ENCODE peak calls at places on chromosomes 16 and 17, in six cellular contexts. G is glutamatergic neuron, C is GM06990, D is cardiac muscle cell, L is dorsolateral prefrontal cortex, Q is AG04450. H is an unnamed sample.

GRCh38 chr17:73466704-73467433 is 155.1 kb upstream of the CDC42EP4 start:
- DNase-seq in G (no peak), C (no peak), D (no peak), L (no peak), Q (no peak), H (no peak)

GRCh38 chr16:29926675-29927522 is 873 bp upstream of the KCTD13 start:
- DNase-seq in G (peak), C (no peak), D (no peak), L (peak), Q (no peak), H (peak)

GRCh38 chr17:28599311-28600184 is 723 bp upstream of the SPAG5 start:
- DNase-seq in G (no peak), C (no peak), D (peak), L (no peak), Q (peak), H (no peak)

GRCh38 chr16:57994778-57995177 is 5.7 kb downstream of the ZNF319 start:
- DNase-seq in G (peak), C (no peak), D (peak), L (no peak), Q (no peak), H (peak)

GRCh38 chr17:3885271-3885670 is 7.6 kb downstream of the CAMKK1 start:
- DNase-seq in G (no peak), C (no peak), D (peak), L (no peak), Q (no peak), H (no peak)

GRCh38 chr17:78344666-78345065 is 15.2 kb downstream of the SOCS3 start:
- DNase-seq in G (no peak), C (no peak), D (no peak), L (no peak), Q (no peak), H (no peak)

GRCh38 chr17:57577751-57578607 is 167.1 kb downstream of the CCDC182 start:
- DNase-seq in G (no peak), C (no peak), D (peak), L (no peak), Q (peak), H (no peak)

GRCh38 chr16:57824880-57825279 is 22.6 kb upstream of the KIFC3 start:
- DNase-seq in G (no peak), C (no peak), D (no peak), L (no peak), Q (no peak), H (no peak)

GRCh38 chr17:9021158-9021984 is at the start of gene NTN1:
- DNase-seq in G (peak), C (peak), D (peak), L (no peak), Q (no peak), H (peak)

GRCh38 chr17:49875690-49876089 is 27.8 kb upstream of the TAC4 start:
- DNase-seq in G (no peak), C (no peak), D (no peak), L (no peak), Q (no peak), H (no peak)

GRCh38 chr16:87255866-87256265 is 61.3 kb downstream of the C16orf95 start:
- DNase-seq in G (no peak), C (no peak), D (no peak), L (no peak), Q (no peak), H (no peak)

GRCh38 chr17:71200597-71200996 is 920.2 kb upstream of the SOX9 start:
- DNase-seq in G (no peak), C (no peak), D (no peak), L (no peak), Q (no peak), H (no peak)

GRCh38 chr17:71974051-71974450 is 146.8 kb upstream of the SOX9 start:
- DNase-seq in G (no peak), C (no peak), D (no peak), L (no peak), Q (no peak), H (no peak)

GRCh38 chr16:66275795-66276428 is 90.6 kb upstream of the CDH5 start:
- DNase-seq in G (no peak), C (no peak), D (peak), L (no peak), Q (no peak), H (peak)
- TF ChIP-seq CTCF in G (peak), C (peak), D (peak), L (peak), Q (peak), H (peak)

GRCh38 chr16:27780468-27781194 is 230.7 kb downstream of the KATNIP start:
- DNase-seq in G (peak), C (no peak), D (no peak), L (no peak), Q (no peak), H (no peak)

GRCh38 chr16:27781195-27781524 is 231.2 kb downstream of the KATNIP start:
- DNase-seq in G (peak), C (no peak), D (peak), L (no peak), Q (no peak), H (no peak)

GRCh38 chr16:27778171-27778925 is 228.4 kb downstream of the KATNIP start:
- DNase-seq in G (peak), C (no peak), D (no peak), L (no peak), Q (no peak), H (no peak)

GRCh38 chr16:27778926-27779570 is 229.1 kb downstream of the KATNIP start:
- DNase-seq in G (peak), C (no peak), D (no peak), L (no peak), Q (no peak), H (no peak)

DNA sequence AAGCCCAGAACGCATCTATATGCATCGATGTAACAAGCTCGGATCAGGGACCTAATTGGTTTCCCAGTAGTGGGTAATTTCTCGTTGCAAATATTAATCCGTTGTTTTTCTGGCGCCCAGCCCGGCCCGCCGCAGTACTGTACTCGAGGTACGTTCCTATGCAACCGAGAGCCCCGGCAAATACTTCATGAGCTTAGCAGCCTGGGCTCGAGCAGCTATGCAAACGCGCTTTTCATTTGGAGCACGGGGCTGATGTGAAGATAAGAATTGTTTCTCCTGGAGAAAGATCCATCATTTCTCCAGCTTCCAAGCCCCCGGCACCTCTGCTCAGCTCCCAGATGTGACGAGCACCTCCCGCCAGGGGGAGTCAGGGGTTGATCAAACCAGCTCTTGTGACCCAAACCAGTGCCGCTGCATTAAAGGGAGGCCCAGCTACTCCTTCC is 229.8 kb downstream of the KATNIP start:
- DNase-seq in G (peak), C (no peak), D (peak), L (peak), Q (no peak), H (peak)
- TF ChIP-seq CTCF in G (peak), C (no peak), D (peak), L (peak), Q (peak), H (peak)

GRCh38 chr16:10065014-10065413 is 117.2 kb downstream of the GRIN2A start:
- DNase-seq in G (no peak), C (no peak), D (no peak), L (no peak), Q (no peak), H (no peak)

GRCh38 chr16:10069374-10069773 is 112.9 kb downstream of the GRIN2A start:
- DNase-seq in G (no peak), C (no peak), D (no peak), L (peak), Q (no peak), H (no peak)

GRCh38 chr16:10067406-10067805 is 114.8 kb downstream of the GRIN2A start:
- DNase-seq in G (peak), C (no peak), D (no peak), L (no peak), Q (no peak), H (no peak)

GRCh38 chr16:10076037-10076436 is 106.2 kb downstream of the GRIN2A start:
- DNase-seq in G (no peak), C (no peak), D (no peak), L (no peak), Q (no peak), H (no peak)

GRCh38 chr16:10070591-10070990 is 111.6 kb downstream of the GRIN2A start:
- DNase-seq in G (no peak), C (no peak), D (no peak), L (no peak), Q (no peak), H (no peak)
- TF ChIP-seq CTCF in G (no peak), C (no peak), D (no peak), L (no peak), Q (no peak), H (no peak)

GRCh38 chr16:64008131-64008530 is 1113.7 kb downstream of the CDH11 start:
- DNase-seq in G (no peak), C (no peak), D (no peak), L (no peak), Q (no peak), H (no peak)
- TF ChIP-seq CTCF in G (no peak), C (no peak), D (no peak), L (no peak), Q (peak), H (no peak)

DNA sequence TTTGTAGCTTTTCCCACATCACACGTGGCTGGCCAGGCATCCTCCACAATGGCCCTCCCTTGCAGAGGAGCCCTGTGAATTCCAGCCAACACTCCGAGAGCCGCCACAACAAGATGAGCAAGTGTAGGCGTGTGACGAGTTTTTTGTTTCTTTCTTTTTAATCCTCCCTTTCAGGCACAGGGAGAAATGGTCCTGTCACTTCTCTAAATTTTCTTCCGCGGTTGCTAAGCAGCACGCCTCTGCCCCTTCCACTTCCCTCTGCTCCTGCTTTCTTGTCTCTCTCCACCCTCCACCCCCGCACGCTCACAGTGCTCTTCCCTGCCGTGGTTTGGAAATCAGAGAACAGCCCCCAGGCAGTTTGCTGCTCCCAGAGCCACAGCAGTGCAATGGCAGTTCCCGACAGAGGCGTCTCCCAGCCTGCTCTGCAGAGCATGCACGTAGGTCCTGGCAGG is 68.0 kb upstream of the MRTFB start:
- DNase-seq in G (peak), C (no peak), D (peak), L (peak), Q (no peak), H (peak)
- TF ChIP-seq CTCF in G (no peak), C (no peak), D (no peak), L (no peak), Q (no peak), H (no peak)

DNA sequence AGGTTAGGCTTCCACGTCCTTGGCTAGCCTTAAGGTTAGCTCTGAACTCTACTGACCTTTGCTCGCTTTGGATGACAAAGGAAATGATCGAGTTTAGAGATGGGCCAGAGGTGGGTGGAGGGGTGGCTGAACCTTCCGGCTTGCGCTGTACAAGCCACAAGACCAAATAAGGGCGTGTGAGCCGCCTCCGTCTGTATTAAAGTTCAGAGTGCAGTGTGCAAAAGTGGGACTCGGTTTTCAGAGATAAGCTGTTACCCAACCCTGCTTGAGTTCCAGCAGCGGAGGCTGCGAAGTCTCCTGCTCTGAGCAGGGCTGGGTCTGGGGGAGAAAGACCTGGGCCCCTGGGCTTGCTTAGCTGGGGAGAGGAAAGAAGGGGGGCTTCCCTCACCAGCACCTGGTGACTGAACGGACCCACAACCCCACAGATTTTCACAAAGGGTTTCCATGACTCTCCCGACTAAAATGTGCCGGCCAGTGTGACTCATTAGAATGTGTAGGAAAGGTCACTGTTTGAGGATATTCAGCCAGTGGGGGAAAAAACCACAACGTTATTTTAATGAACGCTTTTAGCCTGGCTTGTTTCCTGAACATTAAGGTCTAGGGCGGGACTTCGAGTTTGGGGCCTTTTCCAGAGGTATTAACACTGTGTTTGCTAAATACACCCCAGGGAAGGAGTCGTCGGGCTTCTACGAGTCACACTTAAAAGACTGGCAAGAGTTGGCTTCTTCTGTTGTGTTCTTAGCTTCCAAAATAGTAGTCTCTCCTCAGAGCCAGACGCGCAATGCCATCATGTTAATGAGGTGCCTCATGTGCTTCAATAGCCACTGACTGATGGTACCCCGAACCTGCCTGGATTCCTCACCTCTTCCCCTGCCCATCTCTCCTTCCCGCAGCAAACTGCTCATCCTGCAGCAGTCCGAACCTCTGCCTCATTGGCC is 67.0 kb downstream of the CENPV start:
- DNase-seq in G (peak), C (peak), D (peak), L (no peak), Q (peak), H (peak)
- TF ChIP-seq CTCF in G (no peak), C (no peak), D (no peak), L (no peak), Q (no peak), H (no peak)

GRCh38 chr16:54116126-54116525 is 170.5 kb downstream of the IRX3 start:
- DNase-seq in G (no peak), C (no peak), D (peak), L (no peak), Q (no peak), H (no peak)

GRCh38 chr16:54118846-54119245 is 167.7 kb downstream of the IRX3 start:
- DNase-seq in G (no peak), C (no peak), D (peak), L (no peak), Q (no peak), H (no peak)

GRCh38 chr16:54112807-54113206 is 173.8 kb downstream of the IRX3 start:
- DNase-seq in G (no peak), C (no peak), D (no peak), L (no peak), Q (no peak), H (no peak)

GRCh38 chr16:54110582-54110981 is 176.0 kb downstream of the IRX3 start:
- DNase-seq in G (no peak), C (no peak), D (no peak), L (no peak), Q (no peak), H (no peak)

DNA sequence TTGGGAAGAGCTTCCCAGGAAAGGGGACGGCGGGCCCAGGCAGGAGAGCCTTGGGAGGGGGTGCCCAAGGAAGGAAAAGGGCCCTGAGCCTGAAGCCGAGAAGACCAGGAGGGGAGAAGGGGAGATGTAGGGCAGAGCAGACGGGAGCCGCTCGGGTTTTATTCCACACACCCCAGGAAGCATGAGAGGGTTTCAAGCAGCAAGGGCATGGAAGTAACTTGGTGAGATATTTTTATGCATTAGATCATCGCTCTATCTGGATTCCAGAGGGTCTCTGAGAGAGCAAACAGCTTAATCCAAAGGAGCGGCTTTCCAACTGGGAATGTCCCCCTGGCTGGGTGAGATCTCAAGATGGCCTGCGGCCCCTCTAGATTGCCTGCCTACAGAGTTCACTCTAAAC is 171.0 kb downstream of the IRX3 start:
- DNase-seq in G (no peak), C (no peak), D (no peak), L (no peak), Q (no peak), H (no peak)
- TF ChIP-seq CTCF in G (no peak), C (no peak), D (no peak), L (no peak), Q (no peak), H (no peak)

GRCh38 chr17:15240617-15241016 is 24.5 kb downstream of the PMP22 start:
- DNase-seq in G (no peak), C (no peak), D (no peak), L (no peak), Q (no peak), H (no peak)
- TF ChIP-seq CTCF in G (no peak), C (no peak), D (no peak), L (no peak), Q (no peak), H (no peak)

H was measured in nephron progenitor cell.